ENCODE peak calls at places on chromosomes 7 and 10, in five cellular contexts. S is right lobe of liver; I is K562; Q is CD8-positive, alpha-beta memory T cell; Y is naive thymus-derived CD4-positive, alpha-beta T cell. V is an unnamed sample.

GRCh38 chr7:157890921-157891401 is 554.2 kb downstream of the DNAJB6 start:
- DNase-seq in I (no peak), Q (no peak), S (no peak), Y (peak; percentile 58), V (no peak)

GRCh38 chr10:3460420-3461128 is 288.0 kb upstream of the PITRM1 start:
- DNase-seq in Y (no peak), I (no peak), Q (no peak), S (no peak), V (no peak)

GRCh38 chr7:28088032-28088431 is 92.6 kb downstream of the JAZF1 start:
- DNase-seq in I (no peak), Q (no peak), Y (no peak), S (no peak), V (no peak)

GRCh38 chr7:30225863-30226361 is 58.5 kb upstream of the ZNRF2 start:
- DNase-seq in Q (no peak), Y (no peak), S (peak; percentile 49), I (no peak), V (no peak)

GRCh38 chr7:137952406-137952805 is 49.5 kb downstream of the CREB3L2 start:
- DNase-seq in I (no peak), Y (no peak), S (no peak), Q (no peak), V (no peak)

GRCh38 chr7:5248201-5248885 is 34.4 kb upstream of the SLC29A4 start:
- DNase-seq in I (peak; percentile 54), Y (no peak), Q (no peak), S (peak; percentile 31), V (no peak)

GRCh38 chr7:33831389-33832118 is 73.8 kb upstream of the BMPER start:
- DNase-seq in Q (no peak), Y (no peak), I (no peak), S (no peak), V (no peak)

GRCh38 chr10:9198611-9199010 is 1144.1 kb downstream of the GATA3 start:
- DNase-seq in Q (no peak), Y (no peak), I (no peak), S (no peak), V (no peak)

GRCh38 chr10:70135684-70136083 is 3.1 kb upstream of the AIFM2 start:
- DNase-seq in I (no peak), Y (no peak), Q (no peak), S (no peak), V (peak; percentile 3)

GRCh38 chr10:131876021-131876420 is 24.8 kb upstream of the PPP2R2D start:
- DNase-seq in I (no peak), Y (no peak), Q (no peak), S (no peak), V (no peak)

GRCh38 chr7:116417593-116418345 is 81.8 kb upstream of the CAV2 start:
- DNase-seq in Y (no peak), I (peak; percentile 69), S (peak; percentile 21), Q (no peak), V (no peak)

GRCh38 chr7:117014099-117014656 is 60.9 kb downstream of the ST7 start:
- DNase-seq in Y (no peak), I (peak; percentile 64), Q (no peak), S (no peak), V (no peak)

GRCh38 chr10:122089343-122090015 is 100.5 kb downstream of the TACC2 start:
- DNase-seq in I (peak; percentile 4), S (no peak), Q (no peak), Y (no peak), V (no peak)

GRCh38 chr7:30139836-30140384 is 5.1 kb downstream of the MTURN start:
- DNase-seq in Y (no peak), I (no peak), Q (no peak), S (no peak), V (no peak)

GRCh38 chr10:126059101-126059826 is 162.9 kb downstream of the FANK1 start:
- DNase-seq in I (no peak), S (no peak), Y (no peak), Q (no peak), V (no peak)

GRCh38 chr7:158525648-158526484 is 61.8 kb downstream of the PTPRN2 start:
- DNase-seq in Q (no peak), I (peak; percentile 14), Y (no peak), S (no peak), V (no peak)

GRCh38 chr10:133466683-133467275 is 13.0 kb downstream of the SCART1 start:
- DNase-seq in S (no peak), I (no peak), Y (no peak), Q (no peak), V (no peak)

GRCh38 chr7:100719523-100720319 is 547 bp upstream of the EPO start:
- DNase-seq in Q (no peak), S (no peak), I (no peak), Y (no peak), V (no peak)

GRCh38 chr7:82615527-82615926 is 171.9 kb upstream of the CACNA2D1 start:
- DNase-seq in S (no peak), Q (no peak), Y (no peak), I (no peak), V (no peak)

GRCh38 chr10:124730790-124731189 is 13.4 kb downstream of the FAM53B start:
- DNase-seq in Y (no peak), S (no peak), I (no peak), Q (no peak), V (no peak)

GRCh38 chr10:35451103-35452016 is 115.1 kb downstream of the CCNY start:
- DNase-seq in I (peak; percentile 48), Q (no peak), S (no peak), Y (no peak), V (no peak)

GRCh38 chr7:147249956-147250355 is 1133.4 kb downstream of the CNTNAP2 start:
- DNase-seq in S (no peak), Y (no peak), I (no peak), Q (no peak), V (no peak)

GRCh38 chr10:28768227-28768626 is 90.9 kb downstream of the BAMBI start:
- DNase-seq in Y (no peak), Q (no peak), I (no peak), S (no peak), V (no peak)

GRCh38 chr10:126904807-126905686 is at the start of gene DOCK1:
- DNase-seq in S (peak; percentile 80), Y (no peak), I (no peak), Q (no peak), V (no peak)

GRCh38 chr10:73131295-73131694 is 21.0 kb downstream of the NUDT13 start:
- DNase-seq in I (no peak), Q (no peak), S (no peak), Y (no peak), V (no peak)

GRCh38 chr10:98340261-98340675 is 72.3 kb upstream of the LOXL4 start:
- DNase-seq in I (no peak), S (no peak), Y (no peak), Q (no peak), V (no peak)

GRCh38 chr10:126160971-126161630 is 227.2 kb downstream of the ADAM12 start:
- DNase-seq in I (peak; percentile 1), S (no peak), Y (no peak), Q (no peak), V (no peak)

GRCh38 chr10:69097729-69098128 is 9.8 kb downstream of the SRGN start:
- DNase-seq in Q (no peak), Y (no peak), S (no peak), I (no peak), V (no peak)

GRCh38 chr7:101410743-101411476 is 48.2 kb downstream of the COL26A1 start:
- DNase-seq in Y (peak; percentile 33), Q (peak; percentile 13), I (peak; percentile 56), S (peak; percentile 51), V (no peak)

GRCh38 chr10:29496341-29497162 is 138.2 kb downstream of the SVIL start:
- DNase-seq in I (peak; percentile 70), S (peak; percentile 81), Q (peak; percentile 25), Y (peak; percentile 27), V (no peak)

GRCh38 chr7:14807498-14807897 is 95.1 kb downstream of the DGKB start:
- DNase-seq in Y (no peak), Q (no peak), I (no peak), S (no peak), V (no peak)

GRCh38 chr10:34178756-34179155 is 636.3 kb downstream of the PARD3 start:
- DNase-seq in Y (no peak), I (no peak), Q (no peak), S (no peak), V (no peak)

GRCh38 chr10:43287056-43288007 is 20.5 kb upstream of the RASGEF1A start:
- DNase-seq in S (no peak), Y (no peak), I (peak; percentile 59), Q (peak; percentile 46), V (no peak)

GRCh38 chr7:47327698-47328391 is 254.1 kb downstream of the TNS3 start:
- DNase-seq in Y (no peak), S (peak; percentile 63), I (no peak), Q (no peak), V (no peak)
- H3K27ac ChIP-seq in Y (no peak overlapping the region), S (peak overlapping the region; percentile 57), I (no peak overlapping the region), Q (no peak overlapping the region), V (peak overlapping the region; percentile 91)

GRCh38 chr7:17490825-17491224 is 192.4 kb downstream of the AHR start:
- DNase-seq in I (no peak), Q (no peak), Y (no peak), S (no peak), V (no peak)
- H3K4me3 ChIP-seq in I (no peak overlapping the region), Q (no peak overlapping the region), Y (no peak overlapping the region), S (no peak overlapping the region), V (no peak overlapping the region)

GRCh38 chr10:62803993-62804383 is 532 bp upstream of the ADO start:
- DNase-seq in Q (no peak), S (no peak), Y (no peak), I (no peak), V (no peak)
- H3K27ac ChIP-seq in Q (peak overlapping the region; percentile 88), S (peak overlapping the region; percentile 98), Y (peak overlapping the region; percentile 86), I (peak overlapping the region; percentile 97), V (peak overlapping the region; percentile 91)

GRCh38 chr7:21370283-21370982 is 57.5 kb upstream of the SP4 start:
- DNase-seq in Q (no peak), I (no peak), Y (no peak), S (no peak), V (no peak)

GRCh38 chr7:21374134-21374533 is 53.7 kb upstream of the SP4 start:
- DNase-seq in I (no peak), Y (no peak), Q (no peak), S (no peak), V (no peak)

GRCh38 chr7:21368317-21368716 is 59.6 kb upstream of the SP4 start:
- DNase-seq in I (no peak), Q (no peak), S (no peak), Y (no peak), V (no peak)

GRCh38 chr7:21367537-21367936 is 60.3 kb upstream of the SP4 start:
- DNase-seq in I (no peak), S (no peak), Q (no peak), Y (no peak), V (no peak)

DNA sequence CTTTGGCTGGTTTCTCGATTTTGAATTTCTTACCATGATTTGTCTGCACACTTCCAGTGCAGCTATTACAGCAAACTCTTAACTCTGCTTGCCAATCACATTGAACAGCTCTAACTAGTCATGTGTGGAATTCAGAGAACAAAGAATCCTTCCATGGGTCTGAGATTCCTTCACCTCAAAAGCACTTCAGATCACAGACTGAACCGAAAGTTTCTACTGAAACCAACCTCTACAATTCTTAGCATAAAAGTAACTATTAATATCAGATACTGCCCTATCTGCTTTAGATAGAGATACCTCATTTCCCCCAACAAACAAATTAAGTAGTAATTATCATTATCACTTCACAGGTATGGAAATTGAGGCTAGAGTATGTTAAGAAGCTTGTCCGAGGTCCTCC is 56.5 kb upstream of the SP4 start:
- DNase-seq in S (no peak), I (no peak), Q (no peak), Y (no peak), V (no peak)
- H3K4me3 ChIP-seq in S (no peak overlapping the region), I (no peak overlapping the region), Q (no peak overlapping the region), Y (no peak overlapping the region), V (no peak overlapping the region)

GRCh38 chr10:117424789-117425649 is 49.8 kb upstream of the PDZD8 start:
- DNase-seq in Q (no peak), S (no peak), I (no peak), Y (no peak), V (no peak)
- H3K27ac ChIP-seq in Q (no peak overlapping the region), S (no peak overlapping the region), I (no peak overlapping the region), Y (no peak overlapping the region), V (no peak overlapping the region)

V was measured in vagina.